ENCODE peak calls at places on chromosomes 4 and X, in five cellular contexts. U, K, F, T and Q are unnamed samples.

GRCh38 chr4:158949094-158949493 is 153.8 kb upstream of the RAPGEF2 start:
- DNase-seq in U (no peak), K (no peak), T (no peak), F (no peak), Q (no peak)

GRCh38 chr4:139633195-139633594 is 32.4 kb upstream of the MGST2 start:
- DNase-seq in U (no peak), K (no peak), T (no peak), F (no peak), Q (no peak)

GRCh38 chr4:100190643-100191600 is 654 bp upstream of the DDIT4L start:
- DNase-seq in K (no peak), T (peak), F (no peak), U (no peak), Q (no peak)

GRCh38 chr4:43136752-43137151 is 244.2 kb downstream of the GRXCR1 start:
- DNase-seq in K (no peak), U (no peak), T (no peak), F (no peak), Q (no peak)

GRCh38 chrX:120452131-120452530 is 17.0 kb downstream of the LAMP2 start:
- DNase-seq in F (no peak), T (peak), U (no peak), K (peak), Q (no peak)

GRCh38 chrX:151889451-151889850 is 23.2 kb upstream of the MAGEA4 start:
- DNase-seq in K (no peak), F (no peak), T (no peak), U (no peak), Q (no peak)

GRCh38 chr4:94641702-94642560 is 115.8 kb upstream of the BMPR1B start:
- DNase-seq in U (no peak), K (no peak), F (no peak), T (no peak), Q (no peak)

GRCh38 chr4:122894802-122895201 is 27.6 kb downstream of the NUDT6 start:
- DNase-seq in F (no peak), K (no peak), U (no peak), T (no peak), Q (no peak)

GRCh38 chrX:9195199-9195880 is 161.4 kb upstream of the FAM9B start:
- DNase-seq in T (no peak), K (no peak), F (no peak), U (no peak), Q (no peak)

GRCh38 chrX:138756234-138756633 is 44.7 kb upstream of the FGF13 start:
- DNase-seq in T (peak), K (no peak), U (no peak), F (peak), Q (no peak)

GRCh38 chr4:26020083-26020668 is 106.2 kb downstream of the SMIM20 start:
- DNase-seq in T (no peak), U (no peak), F (peak), K (no peak), Q (no peak)

GRCh38 chrX:13719192-13719856 is 15.1 kb downstream of the TRAPPC2 start:
- DNase-seq in U (no peak), K (no peak), F (no peak), T (no peak), Q (no peak)

GRCh38 chr4:137892134-137892533 is 350.0 kb downstream of the SLC7A11 start:
- DNase-seq in K (no peak), T (no peak), F (no peak), U (no peak), Q (no peak)

GRCh38 chrX:46903458-46904242 is 8.6 kb upstream of the JADE3 start:
- DNase-seq in K (peak), T (peak), F (peak), U (peak), Q (peak)

GRCh38 chrX:41922694-41923171 is 621 bp downstream of the CASK start:
- DNase-seq in U (no peak), T (peak), K (peak), F (no peak), Q (peak)

GRCh38 chr4:107734120-107734519 is 14.1 kb upstream of the PAPSS1 start:
- DNase-seq in K (no peak), F (no peak), T (no peak), U (no peak), Q (no peak)

GRCh38 chr4:176534566-176534965 is 214.8 kb downstream of the SPCS3 start:
- DNase-seq in F (no peak), K (no peak), U (no peak), T (no peak), Q (no peak)

GRCh38 chrX:5916945-5917344 is 311.7 kb downstream of the NLGN4X start:
- DNase-seq in U (no peak), K (no peak), F (no peak), T (no peak), Q (no peak)

GRCh38 chr4:42865572-42866189 is 26.8 kb upstream of the GRXCR1 start:
- DNase-seq in U (peak), T (peak), F (peak), K (peak), Q (no peak)

GRCh38 chr4:139822391-139822790 is 156.8 kb downstream of the MGST2 start:
- DNase-seq in T (no peak), U (no peak), K (no peak), F (no peak), Q (no peak)

GRCh38 chrX:147180886-147181285 is 366.3 kb upstream of the CXorf51A start:
- DNase-seq in U (no peak), F (no peak), K (no peak), T (no peak), Q (no peak)

GRCh38 chrX:1480082-1480785 is 27.5 kb upstream of the ASMTL start:
- DNase-seq in K (no peak), T (no peak), U (no peak), F (no peak), Q (peak)

GRCh38 chrX:11381464-11381863 is 88.3 kb downstream of the AMELX start:
- DNase-seq in F (peak), T (peak), U (no peak), K (peak), Q (no peak)

GRCh38 chr4:18934197-18934596 is 912.6 kb upstream of the LCORL start:
- DNase-seq in K (no peak), F (no peak), T (no peak), U (no peak), Q (no peak)

GRCh38 chr4:55791666-55792065 is 27.9 kb upstream of the EXOC1L start:
- DNase-seq in U (no peak), T (no peak), K (no peak), F (no peak), Q (no peak)

GRCh38 chr4:165360041-165360782 is 18.6 kb upstream of the CPE start:
- DNase-seq in K (no peak), T (no peak), F (no peak), U (no peak), Q (no peak)

GRCh38 chr4:175813841-175814240 is 1.8 kb upstream of the GPM6A start:
- DNase-seq in K (no peak), T (no peak), F (no peak), U (no peak), Q (no peak)

GRCh38 chrX:17608898-17609297 is 128.4 kb upstream of the SCML1 start:
- DNase-seq in U (no peak), T (no peak), F (no peak), K (no peak), Q (no peak)

GRCh38 chr4:38583102-38583501 is 80.9 kb upstream of the KLF3 start:
- DNase-seq in F (no peak), U (no peak), T (no peak), K (no peak), Q (no peak)

GRCh38 chr4:107863850-107864371 is 39.2 kb downstream of the SGMS2 start:
- DNase-seq in F (no peak), U (peak), K (peak), T (no peak), Q (no peak)

DNA sequence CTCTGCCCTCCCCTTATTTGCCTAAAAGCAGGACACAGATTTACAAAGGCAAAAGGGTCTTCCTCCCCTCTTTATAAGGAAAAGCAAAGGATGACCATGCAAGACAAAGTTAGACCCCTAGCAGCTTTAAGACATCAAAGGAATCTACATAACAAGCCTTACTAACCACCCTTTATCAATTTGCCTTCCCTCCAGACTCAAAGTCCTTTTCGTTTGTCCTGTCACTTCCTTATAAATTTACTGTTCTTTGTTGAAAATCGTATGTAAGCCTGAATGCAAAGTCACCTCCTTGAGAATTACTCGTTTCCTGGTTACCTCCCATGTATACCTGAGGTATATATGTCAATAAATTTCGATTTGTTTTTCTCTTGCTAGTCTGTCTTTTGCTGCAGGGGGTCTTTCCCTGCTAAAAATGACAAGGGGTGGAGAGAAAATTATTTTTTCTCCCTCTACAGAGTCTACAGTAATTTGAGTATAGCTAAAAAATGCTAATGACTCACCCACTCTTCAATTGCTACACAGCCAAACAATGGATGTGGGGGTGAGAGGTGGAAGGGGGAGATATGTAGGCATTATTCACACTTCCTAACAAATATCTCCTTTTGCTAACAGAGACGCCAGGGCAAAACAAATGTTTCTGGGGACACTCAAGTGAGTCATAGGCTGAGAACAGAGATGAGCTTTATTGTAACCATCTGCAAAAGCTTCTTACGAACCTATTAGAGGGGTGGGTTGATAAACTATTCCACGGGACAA is 13.2 kb downstream of the SCD5 start:
- DNase-seq in F (no peak), U (no peak), K (no peak), T (peak), Q (no peak)
- TF ChIP-seq POLR2A in F (no peak), U (no peak), K (no peak), T (no peak), Q (no peak)

GRCh38 chr4:17561195-17561909 is 15.6 kb upstream of the LAP3 start:
- DNase-seq in T (no peak), K (no peak), F (no peak), U (no peak), Q (no peak)
- TF ChIP-seq POLR2A in T (no peak), K (no peak), F (no peak), U (no peak), Q (no peak)

GRCh38 chr4:182873726-182874125 is 43.5 kb downstream of the DCTD start:
- DNase-seq in F (no peak), K (no peak), U (no peak), T (no peak), Q (peak)
- TF ChIP-seq POLR2A in F (no peak), K (no peak), U (no peak), T (no peak), Q (no peak)

GRCh38 chr4:76640252-76640925 is 205.4 kb downstream of the SHROOM3 start:
- DNase-seq in U (peak), T (no peak), K (no peak), F (peak), Q (no peak)
- TF ChIP-seq POLR2A in U (no peak), T (no peak), K (no peak), F (no peak), Q (no peak)

GRCh38 chr4:6892909-6893202 is 16.8 kb upstream of the TBC1D14 start:
- DNase-seq in F (no peak), T (no peak), U (peak), K (no peak), Q (no peak)

GRCh38 chr4:6893449-6894085 is 16.1 kb upstream of the TBC1D14 start:
- DNase-seq in U (peak), K (no peak), F (no peak), T (no peak), Q (peak)

GRCh38 chr4:6894086-6894478 is 15.5 kb upstream of the TBC1D14 start:
- DNase-seq in F (no peak), K (no peak), T (no peak), U (no peak), Q (no peak)

GRCh38 chr4:6891436-6892170 is 18.0 kb upstream of the TBC1D14 start:
- DNase-seq in K (no peak), F (no peak), U (peak), T (no peak), Q (no peak)

GRCh38 chr4:6892190-6892908 is 17.3 kb upstream of the TBC1D14 start:
- DNase-seq in K (peak), U (peak), F (peak), T (no peak), Q (peak)
- TF ChIP-seq POLR2A in K (no peak), U (no peak), F (no peak), T (no peak), Q (no peak)